ENCODE peak calls at places on chromosome 3, in five cellular contexts. One of them, this sample, is unnamed.

GRCh38 chr3:61940241-61940640 is 378.9 kb downstream of the PTPRG start:
- DNase-seq in GM06990: no peak
- DNase-seq in neural progenitor cell: no peak
- DNase-seq in foreskin fibroblast: no peak
- DNase-seq in aorta: no peak
- DNase-seq in this sample: no peak

GRCh38 chr3:178583963-178584575 is 47.8 kb downstream of the KCNMB2 start:
- DNase-seq in aorta: no peak
- DNase-seq in foreskin fibroblast: no peak
- DNase-seq in neural progenitor cell: no peak
- DNase-seq in GM06990: no peak
- DNase-seq in this sample: no peak

GRCh38 chr3:22585504-22585903 is 617.6 kb upstream of the UBE2E2 start:
- DNase-seq in foreskin fibroblast: peak
- DNase-seq in neural progenitor cell: no peak
- DNase-seq in GM06990: no peak
- DNase-seq in aorta: no peak
- DNase-seq in this sample: no peak

GRCh38 chr3:142447308-142447851 is 457 bp downstream of the XRN1 start:
- DNase-seq in neural progenitor cell: peak
- DNase-seq in aorta: peak
- DNase-seq in GM06990: no peak
- DNase-seq in foreskin fibroblast: peak
- DNase-seq in this sample: peak

GRCh38 chr3:158830391-158830790 is 28.5 kb downstream of the MFSD1 start:
- DNase-seq in GM06990: no peak
- DNase-seq in foreskin fibroblast: peak
- DNase-seq in neural progenitor cell: no peak
- DNase-seq in aorta: no peak
- DNase-seq in this sample: no peak

GRCh38 chr3:194285024-194285858 is 65.9 kb downstream of the CPN2 start:
- DNase-seq in GM06990: no peak
- DNase-seq in aorta: no peak
- DNase-seq in neural progenitor cell: no peak
- DNase-seq in foreskin fibroblast: no peak
- DNase-seq in this sample: peak

GRCh38 chr3:60839242-60839641 is 412.0 kb downstream of the FHIT start:
- DNase-seq in foreskin fibroblast: no peak
- DNase-seq in GM06990: no peak
- DNase-seq in neural progenitor cell: peak
- DNase-seq in aorta: no peak
- DNase-seq in this sample: no peak

GRCh38 chr3:47791193-47791855 is 9.6 kb upstream of the SMARCC1 start:
- DNase-seq in neural progenitor cell: no peak
- DNase-seq in aorta: no peak
- DNase-seq in foreskin fibroblast: no peak
- DNase-seq in GM06990: no peak
- DNase-seq in this sample: no peak

GRCh38 chr3:27714692-27715453 is 7.2 kb downstream of the EOMES start:
- DNase-seq in GM06990: peak
- DNase-seq in aorta: peak
- DNase-seq in neural progenitor cell: peak
- DNase-seq in foreskin fibroblast: no peak
- DNase-seq in this sample: no peak

GRCh38 chr3:27713435-27713880 is 8.7 kb downstream of the EOMES start:
- DNase-seq in neural progenitor cell: no peak
- DNase-seq in aorta: no peak
- DNase-seq in GM06990: no peak
- DNase-seq in foreskin fibroblast: no peak
- DNase-seq in this sample: no peak

GRCh38 chr3:27712136-27713065 is 9.7 kb downstream of the EOMES start:
- DNase-seq in GM06990: peak
- DNase-seq in aorta: peak
- DNase-seq in foreskin fibroblast: peak
- DNase-seq in neural progenitor cell: peak
- DNase-seq in this sample: no peak

GRCh38 chr3:27714101-27714526 is 8.0 kb downstream of the EOMES start:
- DNase-seq in GM06990: no peak
- DNase-seq in aorta: no peak
- DNase-seq in foreskin fibroblast: no peak
- DNase-seq in neural progenitor cell: no peak
- DNase-seq in this sample: no peak

GRCh38 chr3:27713066-27713400 is 9.1 kb downstream of the EOMES start:
- DNase-seq in foreskin fibroblast: no peak
- DNase-seq in GM06990: no peak
- DNase-seq in neural progenitor cell: no peak
- DNase-seq in aorta: no peak
- DNase-seq in this sample: no peak
- H3K4me3 ChIP-seq in foreskin fibroblast: peak
- H3K4me3 ChIP-seq in GM06990: peak
- H3K4me3 ChIP-seq in neural progenitor cell: peak
- H3K4me3 ChIP-seq in aorta: peak
- H3K4me3 ChIP-seq in this sample: peak

GRCh38 chr3:188946351-188946750 is 225.4 kb upstream of the TPRG1 start:
- DNase-seq in neural progenitor cell: no peak
- DNase-seq in foreskin fibroblast: no peak
- DNase-seq in GM06990: no peak
- DNase-seq in aorta: no peak
- DNase-seq in this sample: no peak

GRCh38 chr3:188947983-188948657 is 223.7 kb upstream of the TPRG1 start:
- DNase-seq in GM06990: no peak
- DNase-seq in neural progenitor cell: peak
- DNase-seq in aorta: peak
- DNase-seq in foreskin fibroblast: peak
- DNase-seq in this sample: peak

GRCh38 chr3:188947401-188947982 is 224.3 kb upstream of the TPRG1 start:
- DNase-seq in aorta: peak
- DNase-seq in GM06990: no peak
- DNase-seq in neural progenitor cell: peak
- DNase-seq in foreskin fibroblast: peak
- DNase-seq in this sample: peak

GRCh38 chr3:188948658-188949400 is 222.9 kb upstream of the TPRG1 start:
- DNase-seq in aorta: peak
- DNase-seq in GM06990: no peak
- DNase-seq in foreskin fibroblast: peak
- DNase-seq in neural progenitor cell: no peak
- DNase-seq in this sample: no peak

GRCh38 chr3:188946837-188947236 is 224.9 kb upstream of the TPRG1 start:
- DNase-seq in foreskin fibroblast: no peak
- DNase-seq in neural progenitor cell: no peak
- DNase-seq in aorta: peak
- DNase-seq in GM06990: no peak
- DNase-seq in this sample: no peak
- H3K4me3 ChIP-seq in foreskin fibroblast: no peak
- H3K4me3 ChIP-seq in neural progenitor cell: peak
- H3K4me3 ChIP-seq in aorta: no peak
- H3K4me3 ChIP-seq in GM06990: no peak
- H3K4me3 ChIP-seq in this sample: peak

GRCh38 chr3:128294999-128295468 is 141.8 kb downstream of the EEFSEC start:
- DNase-seq in foreskin fibroblast: no peak
- DNase-seq in aorta: no peak
- DNase-seq in GM06990: no peak
- DNase-seq in neural progenitor cell: no peak
- DNase-seq in this sample: no peak
- H3K4me3 ChIP-seq in foreskin fibroblast: no peak
- H3K4me3 ChIP-seq in aorta: no peak
- H3K4me3 ChIP-seq in GM06990: no peak
- H3K4me3 ChIP-seq in neural progenitor cell: no peak
- H3K4me3 ChIP-seq in this sample: no peak

GRCh38 chr3:195583831-195584542 is at the start of gene APOD:
- DNase-seq in aorta: peak
- DNase-seq in foreskin fibroblast: peak
- DNase-seq in GM06990: no peak
- DNase-seq in neural progenitor cell: no peak
- DNase-seq in this sample: peak
- H3K4me3 ChIP-seq in aorta: no peak
- H3K4me3 ChIP-seq in foreskin fibroblast: peak
- H3K4me3 ChIP-seq in GM06990: no peak
- H3K4me3 ChIP-seq in neural progenitor cell: no peak
- H3K4me3 ChIP-seq in this sample: peak

DNA sequence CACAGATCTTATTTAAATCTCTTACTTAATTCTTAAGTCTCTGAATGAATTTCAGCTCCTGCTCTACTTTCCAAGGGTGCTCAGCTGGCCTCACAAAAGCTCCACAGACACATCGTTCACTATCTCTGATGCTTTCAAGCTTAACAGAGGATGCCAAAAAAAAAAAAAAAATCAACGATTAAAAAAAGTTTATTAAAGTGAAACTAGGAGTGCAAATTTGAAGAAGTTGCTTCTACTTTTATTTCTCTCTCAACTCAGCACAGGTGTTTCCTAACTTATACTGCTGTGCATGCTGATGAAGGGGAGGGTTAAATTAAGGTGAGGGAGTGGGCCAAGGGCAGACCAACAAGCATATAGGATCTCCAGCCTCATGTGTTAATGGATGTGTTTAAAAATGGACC is 157.2 kb downstream of the TIGIT start:
- DNase-seq in GM06990: no peak
- DNase-seq in aorta: no peak
- DNase-seq in foreskin fibroblast: no peak
- DNase-seq in neural progenitor cell: no peak
- DNase-seq in this sample: no peak
- H3K4me3 ChIP-seq in GM06990: peak
- H3K4me3 ChIP-seq in aorta: peak
- H3K4me3 ChIP-seq in foreskin fibroblast: peak
- H3K4me3 ChIP-seq in neural progenitor cell: no peak
- H3K4me3 ChIP-seq in this sample: peak

GRCh38 chr3:64560802-64561502 is 126.8 kb downstream of the ADAMTS9 start:
- DNase-seq in GM06990: no peak
- DNase-seq in aorta: no peak
- DNase-seq in neural progenitor cell: no peak
- DNase-seq in foreskin fibroblast: no peak
- DNase-seq in this sample: no peak

GRCh38 chr3:64563776-64564175 is 124.0 kb downstream of the ADAMTS9 start:
- DNase-seq in neural progenitor cell: peak
- DNase-seq in aorta: no peak
- DNase-seq in foreskin fibroblast: no peak
- DNase-seq in GM06990: no peak
- DNase-seq in this sample: no peak

GRCh38 chr3:64559658-64560057 is 128.1 kb downstream of the ADAMTS9 start:
- DNase-seq in aorta: no peak
- DNase-seq in GM06990: no peak
- DNase-seq in neural progenitor cell: no peak
- DNase-seq in foreskin fibroblast: no peak
- DNase-seq in this sample: no peak

DNA sequence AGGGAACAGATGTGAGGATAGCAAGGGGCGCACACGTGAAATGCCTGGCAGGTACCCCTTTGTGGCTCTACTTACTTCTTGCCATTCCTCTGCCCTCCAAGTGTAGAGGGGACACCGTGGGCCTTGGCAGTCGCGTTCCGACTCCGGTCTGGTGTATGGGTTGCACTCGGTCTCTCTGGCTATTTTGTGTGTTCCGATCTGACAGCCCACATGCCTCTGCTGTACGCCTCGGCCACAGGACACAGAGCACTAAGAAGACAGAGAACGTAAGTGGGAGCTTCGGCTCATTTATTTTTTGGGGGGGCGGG is 126.3 kb downstream of the ADAMTS9 start:
- DNase-seq in aorta: no peak
- DNase-seq in foreskin fibroblast: no peak
- DNase-seq in neural progenitor cell: no peak
- DNase-seq in GM06990: no peak
- DNase-seq in this sample: no peak
- H3K4me3 ChIP-seq in aorta: peak
- H3K4me3 ChIP-seq in foreskin fibroblast: no peak
- H3K4me3 ChIP-seq in neural progenitor cell: no peak
- H3K4me3 ChIP-seq in GM06990: no peak
- H3K4me3 ChIP-seq in this sample: peak

DNA sequence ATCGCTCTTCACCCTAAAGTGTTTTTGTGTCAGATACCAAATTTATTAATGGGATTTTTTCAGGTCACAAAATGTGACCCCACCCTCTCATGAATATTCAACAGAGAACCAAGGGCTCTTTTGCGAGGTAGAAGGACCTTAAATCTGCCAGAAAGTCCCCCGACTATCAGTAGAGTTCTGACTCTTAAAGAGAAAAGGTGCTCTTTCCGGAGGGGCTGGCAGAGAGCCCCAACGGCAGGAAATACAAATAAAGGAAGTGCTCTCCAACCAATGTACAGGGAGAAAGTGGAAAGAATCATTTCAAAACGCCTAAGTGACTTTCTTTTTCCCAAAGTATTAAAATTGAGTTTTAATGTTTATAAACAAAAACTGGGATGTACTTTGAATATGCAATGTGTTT is 517.2 kb downstream of the FOXP1 start:
- DNase-seq in foreskin fibroblast: no peak
- DNase-seq in GM06990: no peak
- DNase-seq in aorta: no peak
- DNase-seq in neural progenitor cell: no peak
- DNase-seq in this sample: no peak
- H3K4me3 ChIP-seq in foreskin fibroblast: no peak
- H3K4me3 ChIP-seq in GM06990: no peak
- H3K4me3 ChIP-seq in aorta: no peak
- H3K4me3 ChIP-seq in neural progenitor cell: peak
- H3K4me3 ChIP-seq in this sample: peak

DNA sequence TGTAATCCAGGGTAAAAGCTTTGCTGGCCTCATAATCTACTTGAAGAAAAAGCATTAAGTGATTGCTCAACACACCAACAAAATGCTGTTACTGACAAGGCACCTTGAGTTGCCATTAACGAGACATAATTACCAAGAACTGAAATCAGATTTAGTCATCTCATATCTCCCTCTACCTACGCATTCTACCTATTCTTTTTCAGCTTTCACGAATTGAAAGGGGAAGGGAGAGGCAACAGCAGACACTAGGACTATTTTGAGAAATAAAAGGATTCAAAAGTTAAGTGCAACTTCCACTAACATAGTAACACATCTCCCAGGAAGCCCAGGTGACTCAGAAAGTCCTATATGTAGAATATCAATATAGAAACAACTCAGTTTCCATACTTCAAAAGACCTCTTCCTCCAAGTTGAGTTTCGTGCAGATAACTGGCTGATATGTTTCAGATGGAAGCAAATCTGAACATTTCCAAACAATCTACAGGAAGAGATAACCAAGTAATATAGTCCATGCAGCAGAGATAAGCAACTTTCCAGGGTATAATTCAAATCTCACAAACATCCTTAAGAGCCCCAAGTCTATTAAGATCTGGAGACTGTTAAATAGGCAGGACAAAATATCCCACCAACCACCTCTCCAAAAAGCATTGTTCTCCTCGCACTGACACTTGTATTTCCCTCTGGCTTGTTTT is 1.9 kb downstream of the OSBPL10 start:
- DNase-seq in foreskin fibroblast: no peak
- DNase-seq in aorta: no peak
- DNase-seq in neural progenitor cell: no peak
- DNase-seq in GM06990: peak
- DNase-seq in this sample: no peak
- H3K4me3 ChIP-seq in foreskin fibroblast: peak
- H3K4me3 ChIP-seq in aorta: no peak
- H3K4me3 ChIP-seq in neural progenitor cell: peak
- H3K4me3 ChIP-seq in GM06990: no peak
- H3K4me3 ChIP-seq in this sample: no peak

This sample was measured in suprapubic skin.